ENCODE peak calls at places on chromosomes 7 and 10, in six cellular contexts. A is H9, L is lower leg skin, P is HT-29, U is activated T-cell treated with anti-CD3 and anti-CD28 coated beads for 24 hours, X is HS-5. T is an unnamed sample.

GRCh38 chr7:1757601-1758000 is 87.5 kb downstream of the ELFN1 start:
- DNase-seq in A (no peak), L (no peak), P (no peak), U (no peak), X (no peak), T (no peak)

GRCh38 chr10:127550861-127551260 is 1.8 kb downstream of the NPS start:
- DNase-seq in A (no peak), L (no peak), P (no peak), U (no peak), X (no peak), T (no peak)

GRCh38 chr7:130359276-130359857 is 14.8 kb downstream of the CPA5 start:
- DNase-seq in A (no peak), L (no peak), P (no peak), U (no peak), X (no peak), T (no peak)

GRCh38 chr7:98681496-98681895 is 64.4 kb downstream of the NPTX2 start:
- DNase-seq in A (no peak), L (no peak), P (no peak), U (no peak), X (no peak), T (no peak)

GRCh38 chr10:70254795-70255328 is 21.6 kb upstream of the PPA1 start:
- DNase-seq in A (no peak), L (no peak), P (no peak), U (no peak), X (no peak), T (no peak)

GRCh38 chr7:87113077-87113476 is 39.2 kb upstream of the DMTF1 start:
- DNase-seq in A (no peak), L (no peak), P (no peak), U (no peak), X (no peak), T (no peak)

GRCh38 chr10:97707134-97707861 is 6.2 kb upstream of the MARVELD1 start:
- DNase-seq in A (no peak), L (no peak), P (no peak), U (no peak), X (no peak), T (no peak)

GRCh38 chr10:58384536-58384998 is 643 bp upstream of the TFAM start:
- DNase-seq in A (no peak), L (no peak), P (no peak), U (no peak), X (no peak), T (no peak)

GRCh38 chr7:104848386-104848990 is 165.5 kb upstream of the KMT2E start:
- DNase-seq in A (peak), L (peak), P (peak), U (peak), X (no peak), T (peak)

GRCh38 chr10:49594594-49594993 is 15.5 kb upstream of the SLC18A3 start:
- DNase-seq in A (peak), L (peak), P (peak), U (no peak), X (no peak), T (peak)

GRCh38 chr7:13321321-13321720 is 633.9 kb downstream of the ARL4A start:
- DNase-seq in A (no peak), L (no peak), P (no peak), U (no peak), X (no peak), T (no peak)

GRCh38 chr7:116689787-116690186 is 17.8 kb downstream of the MET start:
- DNase-seq in A (no peak), L (no peak), P (no peak), U (no peak), X (no peak), T (no peak)

GRCh38 chr7:27170936-27171635 is 3.0 kb downstream of the HOXA10 start:
- DNase-seq in A (peak), L (no peak), P (peak), U (no peak), X (no peak), T (no peak)

GRCh38 chr10:86786368-86786767 is 29.9 kb downstream of the BMPR1A start:
- DNase-seq in A (no peak), L (no peak), P (no peak), U (no peak), X (no peak), T (no peak)

GRCh38 chr7:110801502-110801901 is 289.4 kb upstream of the LRRN3 start:
- DNase-seq in A (no peak), L (no peak), P (no peak), U (no peak), X (no peak), T (no peak)

GRCh38 chr7:39539816-39540215 is 26.4 kb upstream of the YAE1 start:
- DNase-seq in A (no peak), L (no peak), P (no peak), U (no peak), X (no peak), T (no peak)

GRCh38 chr7:140003913-140004382 is 58.8 kb downstream of the PARP12 start:
- DNase-seq in A (peak), L (no peak), P (peak), U (peak), X (no peak), T (peak)

GRCh38 chr7:29265208-29265923 is 70.8 kb downstream of the CHN2 start:
- DNase-seq in A (no peak), L (peak), P (peak), U (no peak), X (peak), T (no peak)